ENCODE peak calls at places on chromosomes 13 and 19, in nine cellular contexts. Z, E, A, M, F, X, P, K and C are unnamed samples.
A peak's percentile ranks its signal among the peaks of the same experiment; 100 is the strongest.

GRCh38 chr19:42253245-42254082 is 1.5 kb downstream of the ERF start:
- DNase-seq in Z (no peak), E (no peak), A (peak; percentile 62), M (peak; percentile 65), F (peak; percentile 65), X (peak; percentile 84), P (peak; percentile 48), K (no peak), C (no peak)

GRCh38 chr13:66237411-66238062 is 992.6 kb downstream of the PCDH9 start:
- DNase-seq in Z (no peak), E (no peak), A (no peak), M (no peak), F (no peak), X (no peak), P (no peak), K (no peak), C (peak; percentile 3)

GRCh38 chr19:32691952-32692726 is 518 bp downstream of the NUDT19 start:
- DNase-seq in Z (no peak), E (no peak), A (peak; percentile 70), M (peak; percentile 82), F (peak; percentile 71), X (peak; percentile 86), P (peak; percentile 72), K (peak; percentile 75), C (peak; percentile 70)

GRCh38 chr13:65843314-65843731 is 1386.8 kb downstream of the PCDH9 start:
- DNase-seq in Z (no peak), E (no peak), A (no peak), M (no peak), F (no peak), X (no peak), P (no peak), K (no peak), C (no peak)

GRCh38 chr13:52047463-52047862 is 23.0 kb downstream of the UTP14C start:
- DNase-seq in Z (no peak), E (no peak), A (no peak), M (no peak), F (no peak), X (no peak), P (no peak), K (no peak), C (no peak)

GRCh38 chr13:99322297-99323103 is 15.3 kb upstream of the GPR183 start:
- DNase-seq in Z (no peak), E (peak; percentile 85), A (no peak), M (peak; percentile 70), F (no peak), X (no peak), P (peak; percentile 60), K (peak; percentile 81), C (peak; percentile 83)

GRCh38 chr19:5436101-5436947 is 18.9 kb upstream of the ZNRF4 start:
- DNase-seq in Z (no peak), E (no peak), A (no peak), M (peak; percentile 78), F (no peak), X (no peak), P (peak; percentile 45), K (peak; percentile 14), C (no peak)

GRCh38 chr13:24228852-24229458 is 68.4 kb downstream of the SPATA13 start:
- DNase-seq in Z (no peak), E (no peak), A (no peak), M (peak; percentile 84), F (no peak), X (no peak), P (peak; percentile 85), K (peak; percentile 81), C (peak; percentile 86)

GRCh38 chr13:71395053-71395452 is 472.0 kb downstream of the DACH1 start:
- DNase-seq in Z (no peak), E (no peak), A (no peak), M (no peak), F (no peak), X (no peak), P (peak; percentile 7), K (peak; percentile 32), C (no peak)

GRCh38 chr13:73107970-73108369 is 49.2 kb downstream of the KLF5 start:
- DNase-seq in Z (no peak), E (no peak), A (no peak), M (no peak), F (no peak), X (no peak), P (no peak), K (no peak), C (no peak)

GRCh38 chr19:46717034-46717715 is at the start of gene PRKD2:
- DNase-seq in Z (peak; percentile 83), E (no peak), A (peak; percentile 93), M (peak; percentile 87), F (peak; percentile 95), X (peak; percentile 95), P (peak; percentile 81), K (peak; percentile 82), C (peak; percentile 72)

GRCh38 chr13:48492123-48493075 is 40.5 kb downstream of the RCBTB2 start:
- DNase-seq in Z (peak; percentile 27), E (peak; percentile 98), A (peak; percentile 52), M (peak; percentile 91), F (peak; percentile 82), X (peak; percentile 83), P (peak; percentile 88), K (peak; percentile 80), C (peak; percentile 85)

GRCh38 chr13:84137292-84137691 is 255.0 kb upstream of the SLITRK1 start:
- DNase-seq in Z (no peak), E (peak; percentile 64), A (no peak), M (peak; percentile 0), F (no peak), X (no peak), P (no peak), K (no peak), C (no peak)

GRCh38 chr13:99995503-99996176 is 14.1 kb downstream of the ZIC2 start:
- DNase-seq in Z (no peak), E (no peak), A (no peak), M (no peak), F (no peak), X (no peak), P (peak; percentile 21), K (peak; percentile 52), C (no peak)

GRCh38 chr13:51246411-51247298 is 24.5 kb downstream of the FAM124A start:
- DNase-seq in Z (no peak), E (no peak), A (no peak), M (no peak), F (peak; percentile 69), X (no peak), P (no peak), K (no peak), C (no peak)

GRCh38 chr19:50510121-50510670 is 795 bp downstream of the JOSD2 start:
- DNase-seq in Z (no peak), E (no peak), A (no peak), M (peak; percentile 21), F (no peak), X (peak; percentile 66), P (no peak), K (no peak), C (no peak)

GRCh38 chr19:7943444-7944176 is at the start of gene TIMM44:
- DNase-seq in Z (peak; percentile 97), E (peak; percentile 97), A (peak; percentile 99), M (peak; percentile 100), F (peak; percentile 99), X (peak; percentile 99), P (peak; percentile 100), K (peak; percentile 100), C (peak; percentile 100)

GRCh38 chr13:80359459-80360297 is 18.8 kb upstream of the SPRY2 start:
- DNase-seq in Z (no peak), E (no peak), A (no peak), M (peak; percentile 62), F (no peak), X (no peak), P (peak; percentile 82), K (peak; percentile 33), C (no peak)

DNA sequence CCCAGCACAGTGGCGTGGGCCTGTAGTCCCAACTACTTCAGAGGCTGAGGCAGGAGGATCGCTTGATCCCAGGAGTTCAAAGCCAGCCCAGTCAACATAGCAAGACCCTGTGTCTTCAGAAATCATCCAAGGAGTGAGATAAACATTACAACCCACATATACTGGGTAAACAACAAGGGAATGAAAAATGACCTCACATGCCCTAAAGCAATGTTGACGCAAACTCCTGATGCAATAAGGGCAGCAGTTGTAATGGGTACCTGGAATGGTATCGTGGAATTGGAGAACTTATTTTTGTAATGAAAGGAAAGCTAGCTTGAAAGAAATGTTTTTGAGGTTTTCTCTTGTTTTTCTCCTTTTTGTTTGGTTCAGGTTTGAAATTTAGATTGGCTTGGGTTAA is 24.5 kb upstream of the LGALS16 start:
- DNase-seq in Z (no peak), E (no peak), A (no peak), M (no peak), F (no peak), X (no peak), P (no peak), K (no peak), C (no peak)
- H3K4me3 ChIP-seq in Z (no peak overlapping the region), E (no peak overlapping the region), A (no peak overlapping the region), M (no peak overlapping the region), F (no peak overlapping the region), X (no peak overlapping the region), P (no peak overlapping the region), K (no peak overlapping the region), C (no peak overlapping the region)

GRCh38 chr19:45117167-45117594 is 24.2 kb downstream of the PPP1R37 start:
- DNase-seq in Z (no peak), E (peak; percentile 73), A (no peak), M (peak; percentile 22), F (no peak), X (no peak), P (no peak), K (no peak), C (no peak)
- TF ChIP-seq CTCF in Z (no peak), E (no peak), A (no peak), M (no peak), F (no peak), X (no peak), P (no peak), K (no peak), C (no peak)

GRCh38 chr19:1073063-1073955 is 6.3 kb downstream of the ARHGAP45 start:
- DNase-seq in Z (no peak), E (no peak), A (no peak), M (no peak), F (no peak), X (peak; percentile 62), P (no peak), K (no peak), C (no peak)

GRCh38 chr19:1076046-1076386 is 9.0 kb downstream of the ARHGAP45 start:
- DNase-seq in Z (no peak), E (no peak), A (no peak), M (no peak), F (no peak), X (no peak), P (no peak), K (no peak), C (no peak)

GRCh38 chr19:1073956-1074511 is 7.1 kb downstream of the ARHGAP45 start:
- DNase-seq in Z (no peak), E (no peak), A (no peak), M (no peak), F (no peak), X (peak; percentile 64), P (no peak), K (no peak), C (no peak)

GRCh38 chr19:1072371-1073015 is 5.5 kb downstream of the ARHGAP45 start:
- DNase-seq in Z (no peak), E (no peak), A (no peak), M (no peak), F (no peak), X (no peak), P (no peak), K (no peak), C (no peak)

GRCh38 chr19:1074512-1075283 is 7.7 kb downstream of the ARHGAP45 start:
- DNase-seq in Z (peak; percentile 70), E (no peak), A (peak; percentile 94), M (no peak), F (peak; percentile 86), X (peak; percentile 96), P (no peak), K (no peak), C (no peak)
- H3K4me3 ChIP-seq in Z (no peak overlapping the region), E (peak overlapping the region; percentile 74), A (peak overlapping the region; percentile 25), M (no peak overlapping the region), F (peak overlapping the region; percentile 48), X (no peak overlapping the region), P (peak overlapping the region; percentile 10), K (no peak overlapping the region), C (no peak overlapping the region)

GRCh38 chr13:34779171-34779570 is 162.9 kb upstream of the NBEA start:
- DNase-seq in Z (no peak), E (no peak), A (no peak), M (peak; percentile 41), F (no peak), X (no peak), P (peak; percentile 30), K (no peak), C (no peak)
- TF ChIP-seq CTCF in Z (no peak), E (no peak), A (no peak), M (peak; percentile 35), F (no peak), X (no peak), P (peak; percentile 30), K (no peak), C (no peak)